ENCODE peak calls at places on chromosomes 4 and X, in five cellular contexts. B is HepG2, V is A549, Q is GM12878, U is K562. J is an unnamed sample.

GRCh38 chr4:109574443-109574850 is 14.4 kb downstream of the MCUB start:
- DNase-seq in B (peak), V (peak), Q (no peak), U (no peak), J (peak)

GRCh38 chr4:168717852-168718251 is 221.0 kb downstream of the PALLD start:
- DNase-seq in B (no peak), V (no peak), Q (no peak), U (no peak), J (no peak)

GRCh38 chr4:142549726-142550463 is 296.2 kb downstream of the INPP4B start:
- DNase-seq in B (no peak), V (peak), Q (no peak), U (no peak), J (no peak)

GRCh38 chrX:126550816-126551215 is 1.8 kb downstream of the DCAF12L1 start:
- DNase-seq in B (no peak), V (no peak), Q (no peak), U (no peak), J (no peak)

GRCh38 chr4:40040908-40041307 is 15.7 kb upstream of the N4BP2 start:
- DNase-seq in B (no peak), V (no peak), Q (no peak), U (no peak), J (no peak)

GRCh38 chrX:123964155-123964554 is 2.6 kb downstream of the STAG2 start:
- DNase-seq in B (no peak), V (no peak), Q (no peak), U (no peak), J (no peak)

GRCh38 chrX:86014421-86014820 is 32.9 kb downstream of the CHM start:
- DNase-seq in B (no peak), V (no peak), Q (no peak), U (no peak), J (no peak)

GRCh38 chrX:56219702-56220101 is 12.5 kb upstream of the KLF8 start:
- DNase-seq in B (peak), V (no peak), Q (no peak), U (no peak), J (peak)

GRCh38 chrX:117843749-117844148 is 272.9 kb downstream of the KLHL13 start:
- DNase-seq in B (no peak), V (no peak), Q (no peak), U (no peak), J (no peak)

GRCh38 chr4:146098978-146099377 is 76.5 kb upstream of the LSM6 start:
- DNase-seq in B (no peak), V (no peak), Q (peak), U (no peak), J (no peak)

GRCh38 chrX:85499400-85499799 is 119.9 kb upstream of the POF1B start:
- DNase-seq in B (no peak), V (no peak), Q (no peak), U (no peak), J (no peak)

GRCh38 chr4:41887821-41888699 is 47.2 kb upstream of the TMEM33 start:
- DNase-seq in B (peak), V (no peak), Q (no peak), U (peak), J (peak)

GRCh38 chr4:169184236-169184635 is 86.5 kb downstream of the SH3RF1 start:
- DNase-seq in B (no peak), V (no peak), Q (no peak), U (no peak), J (no peak)

GRCh38 chr4:42720514-42720913 is 63.6 kb upstream of the ATP8A1 start:
- DNase-seq in B (no peak), V (no peak), Q (no peak), U (no peak), J (no peak)

GRCh38 chrX:123169247-123169901 is 14.7 kb upstream of the GRIA3 start:
- DNase-seq in B (peak), V (peak), Q (no peak), U (no peak), J (no peak)

GRCh38 chrX:108415891-108416290 is 22.3 kb downstream of the COL4A6 start:
- DNase-seq in B (no peak), V (no peak), Q (no peak), U (no peak), J (no peak)

GRCh38 chr4:4762909-4763814 is 96.3 kb upstream of the MSX1 start:
- DNase-seq in B (no peak), V (peak), Q (peak), U (no peak), J (peak)

GRCh38 chr4:107838138-107838618 is 13.4 kb downstream of the SGMS2 start:
- DNase-seq in B (no peak), V (no peak), Q (no peak), U (no peak), J (no peak)

GRCh38 chr4:3369781-3370660 is 71.7 kb upstream of the HGFAC start:
- DNase-seq in B (no peak), V (no peak), Q (no peak), U (no peak), J (peak)
- TF ChIP-seq JUNB in B (no peak), V (no peak), Q (no peak), U (no peak), J (no peak)

GRCh38 chr4:84497835-84498202 is 1.3 kb downstream of the NKX6-1 start:
- DNase-seq in B (no peak), V (no peak), Q (no peak), U (no peak), J (no peak)
- H3K27ac ChIP-seq in B (no peak), V (peak), Q (no peak), U (no peak), J (no peak)

GRCh38 chrX:135489542-135489941 is 30.9 kb upstream of the INTS6L start:
- DNase-seq in B (no peak), V (no peak), Q (peak), U (no peak), J (no peak)
- TF ChIP-seq JUNB in B (no peak), V (no peak), Q (no peak), U (no peak), J (no peak)

GRCh38 chr4:37990731-37991130 is 30.5 kb downstream of the PTTG2 start:
- DNase-seq in B (no peak), V (no peak), Q (no peak), U (no peak), J (no peak)
- H3K27ac ChIP-seq in B (no peak), V (no peak), Q (no peak), U (no peak), J (no peak)

GRCh38 chr4:47763279-47763678 is 74.6 kb downstream of the CORIN start:
- DNase-seq in B (no peak), V (no peak), Q (no peak), U (no peak), J (no peak)
- TF ChIP-seq JUNB in B (no peak), V (no peak), Q (no peak), U (no peak), J (no peak)

GRCh38 chr4:184441461-184442392 is 32.6 kb downstream of the IRF2 start:
- DNase-seq in B (no peak), V (no peak), Q (no peak), U (no peak), J (peak)

GRCh38 chr4:184439856-184440592 is 34.3 kb downstream of the IRF2 start:
- DNase-seq in B (peak), V (no peak), Q (no peak), U (no peak), J (no peak)

GRCh38 chr4:184443318-184443717 is 31.0 kb downstream of the IRF2 start:
- DNase-seq in B (no peak), V (no peak), Q (no peak), U (no peak), J (no peak)

GRCh38 chr4:184439386-184439785 is 35.0 kb downstream of the IRF2 start:
- DNase-seq in B (no peak), V (no peak), Q (no peak), U (no peak), J (no peak)

GRCh38 chr4:184440593-184441358 is 33.6 kb downstream of the IRF2 start:
- DNase-seq in B (peak), V (no peak), Q (no peak), U (no peak), J (no peak)
- H3K27ac ChIP-seq in B (peak), V (no peak), Q (no peak), U (no peak), J (peak)

GRCh38 chr4:8394125-8394524 is 46.4 kb downstream of the ACOX3 start:
- DNase-seq in B (no peak), V (no peak), Q (no peak), U (no peak), J (no peak)
- TF ChIP-seq JUNB in B (no peak), V (no peak), Q (no peak), U (no peak), J (no peak)

DNA sequence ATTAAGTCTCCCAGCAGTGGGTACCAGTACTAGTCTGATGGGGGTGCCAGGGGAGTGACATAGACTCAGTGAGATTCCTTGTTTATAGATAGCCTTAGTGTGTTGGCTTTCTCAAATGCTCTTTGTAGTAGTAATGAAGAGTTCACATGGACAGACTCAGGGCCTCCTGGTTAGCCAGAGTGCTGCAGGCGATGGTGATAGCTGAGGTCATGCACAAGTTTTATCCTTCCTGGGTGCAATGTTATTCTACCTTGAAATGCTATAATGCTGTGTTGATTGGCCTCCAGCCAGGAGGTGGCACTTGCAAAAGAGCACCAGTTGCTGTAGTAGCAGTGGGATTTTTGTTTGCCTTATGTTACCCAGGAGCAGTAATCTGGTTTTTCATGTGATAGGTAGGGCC is 35.5 kb upstream of the ADH4 start:
- DNase-seq in B (no peak), V (no peak), Q (no peak), U (no peak), J (no peak)
- H3K27ac ChIP-seq in B (no peak), V (no peak), Q (no peak), U (no peak), J (no peak)

GRCh38 chr4:76894537-76894936 is 3.4 kb downstream of the SOWAHB start:
- DNase-seq in B (no peak), V (no peak), Q (peak), U (no peak), J (no peak)
- TF ChIP-seq JUNB in B (no peak), V (no peak), Q (peak), U (no peak), J (no peak)